ENCODE peak calls at places on chromosomes 3 and 15, in seven cellular contexts. X is stimulated activated CD8-positive, alpha-beta memory T cell treated with anti-CD3 and anti-CD28 coated beads, Interleukin-15, amount 100 ng/mL, for 24 hours; Q is progenitor cell of endocrine pancreas; Z is AG10803; G is left lobe of liver; L is fibroblast of pulmonary artery; E is T-cell. S is an unnamed sample.

GRCh38 chr15:79933245-79933644 is 36.4 kb upstream of the MTHFS start:
- DNase-seq in L (no peak), E (no peak), X (no peak), G (no peak), Z (peak), Q (no peak), S (no peak)

GRCh38 chr3:65080432-65080831 is 392.6 kb upstream of the ADAMTS9 start:
- DNase-seq in Z (no peak), E (no peak), Q (no peak), L (no peak), G (no peak), X (no peak), S (no peak)

GRCh38 chr3:172103724-172104123 is 64.3 kb downstream of the FNDC3B start:
- DNase-seq in G (no peak), L (peak), Q (no peak), Z (peak), X (no peak), E (no peak), S (no peak)

GRCh38 chr3:125324341-125324740 is 50.8 kb downstream of the ZNF148 start:
- DNase-seq in Z (peak), Q (no peak), G (no peak), X (no peak), L (no peak), E (no peak), S (no peak)

GRCh38 chr3:24352893-24353553 is 141.6 kb downstream of the THRB start:
- DNase-seq in E (no peak), L (no peak), Q (no peak), Z (no peak), X (no peak), G (no peak), S (no peak)

GRCh38 chr3:43709022-43709421 is 18.3 kb downstream of the ABHD5 start:
- DNase-seq in L (peak), X (no peak), G (no peak), Q (no peak), Z (peak), E (no peak), S (no peak)

GRCh38 chr15:66369773-66370651 is 13.5 kb upstream of the TIPIN start:
- DNase-seq in Q (no peak), Z (peak), L (peak), E (no peak), X (no peak), G (no peak), S (no peak)

GRCh38 chr3:197339841-197340520 is 41.6 kb upstream of the DLG1 start:
- DNase-seq in L (peak), Q (no peak), G (peak), X (no peak), E (no peak), Z (peak), S (no peak)

GRCh38 chr3:196641278-196642058 is 2.0 kb downstream of the NRROS start:
- DNase-seq in Q (no peak), G (no peak), X (no peak), L (no peak), Z (no peak), E (no peak), S (no peak)

GRCh38 chr15:50126072-50126471 is 7.0 kb upstream of the ATP8B4 start:
- DNase-seq in L (no peak), Z (no peak), G (no peak), E (no peak), Q (no peak), X (no peak), S (no peak)

GRCh38 chr3:153162513-153163348 is 705 bp downstream of the RAP2B start:
- DNase-seq in G (peak), Z (peak), L (peak), Q (no peak), X (peak), E (peak), S (peak)

GRCh38 chr3:31725976-31726375 is 193.3 kb downstream of the STT3B start:
- DNase-seq in E (no peak), G (no peak), L (no peak), Z (no peak), Q (no peak), X (no peak), S (no peak)

GRCh38 chr3:148255981-148256969 is 441.4 kb upstream of the AGTR1 start:
- DNase-seq in X (no peak), E (no peak), Q (no peak), L (no peak), Z (no peak), G (no peak), S (no peak)

GRCh38 chr3:39434574-39434973 is 28.1 kb downstream of the RPSA start:
- DNase-seq in Q (no peak), E (no peak), Z (peak), X (no peak), L (no peak), G (no peak), S (no peak)

GRCh38 chr3:137761563-137762503 is 2.3 kb upstream of the SOX14 start:
- DNase-seq in Z (no peak), Q (no peak), G (no peak), L (no peak), X (no peak), E (no peak), S (no peak)

GRCh38 chr3:54621181-54621580 is 306.7 kb downstream of the LRTM1 start:
- DNase-seq in E (no peak), Q (no peak), G (no peak), L (no peak), X (no peak), Z (no peak), S (no peak)

GRCh38 chr3:99938270-99938955 is 120.8 kb downstream of the CMSS1 start:
- DNase-seq in Q (no peak), X (no peak), E (no peak), L (peak), Z (no peak), G (no peak), S (no peak)

GRCh38 chr3:12235691-12236090 is 53.2 kb upstream of the PPARG start:
- DNase-seq in X (no peak), Q (no peak), G (no peak), Z (no peak), L (peak), E (no peak), S (no peak)

GRCh38 chr3:41026394-41027177 is 172.7 kb upstream of the CTNNB1 start:
- DNase-seq in Z (peak), L (peak), G (peak), X (no peak), E (no peak), Q (no peak), S (no peak)

GRCh38 chr15:26126070-26126469 is 262.9 kb upstream of the ATP10A start:
- DNase-seq in G (no peak), E (no peak), Q (no peak), X (no peak), Z (no peak), L (no peak), S (no peak)

GRCh38 chr15:20346082-20346805 is 195.4 kb downstream of the GOLGA6L6 start:
- DNase-seq in Q (peak), E (no peak), G (peak), Z (no peak), L (no peak), X (no peak), S (no peak)

GRCh38 chr3:192929146-192929545 is 11.5 kb upstream of the MB21D2 start:
- DNase-seq in Q (no peak), L (peak), X (no peak), G (no peak), E (no peak), Z (peak), S (no peak)

GRCh38 chr3:100158877-100159563 is 44.7 kb upstream of the FILIP1L start:
- DNase-seq in Q (no peak), E (no peak), L (no peak), Z (peak), G (peak), X (no peak), S (no peak)

GRCh38 chr3:180002006-180002405 is 34.7 kb downstream of the PEX5L start:
- DNase-seq in G (no peak), Q (no peak), L (no peak), Z (no peak), X (no peak), E (no peak), S (no peak)

GRCh38 chr3:99755831-99756230 is 61.8 kb upstream of the CMSS1 start:
- DNase-seq in L (no peak), G (no peak), X (no peak), E (no peak), Q (no peak), Z (no peak), S (no peak)

GRCh38 chr15:66095871-66096710 is 157.5 kb downstream of the MEGF11 start:
- DNase-seq in X (no peak), E (no peak), G (no peak), Q (no peak), Z (no peak), L (no peak), S (no peak)

GRCh38 chr15:48550822-48551525 is 94.5 kb downstream of the FBN1 start:
- DNase-seq in E (no peak), L (peak), Q (no peak), X (no peak), G (no peak), Z (no peak), S (no peak)

GRCh38 chr15:67680645-67681044 is 138.1 kb downstream of the MAP2K5 start:
- DNase-seq in Z (peak), G (no peak), L (peak), E (no peak), Q (no peak), X (no peak), S (no peak)

GRCh38 chr3:79661866-79662265 is 105.9 kb downstream of the ROBO1 start:
- DNase-seq in X (no peak), E (no peak), Z (no peak), G (no peak), L (no peak), Q (no peak), S (no peak)

GRCh38 chr15:79089890-79090486 is 592 bp downstream of the RASGRF1 start:
- DNase-seq in Z (no peak), G (peak), L (no peak), X (no peak), Q (no peak), E (no peak), S (no peak)

GRCh38 chr3:79497447-79498111 is 270.2 kb downstream of the ROBO1 start:
- DNase-seq in Z (peak), X (no peak), L (peak), Q (no peak), G (no peak), E (no peak), S (no peak)

GRCh38 chr3:72011495-72011894 is 226.5 kb upstream of the PROK2 start:
- DNase-seq in Z (peak), E (no peak), G (no peak), Q (no peak), L (peak), X (no peak), S (no peak)

GRCh38 chr3:134232146-134232545 is 18.5 kb downstream of the RYK start:
- DNase-seq in Z (peak), X (no peak), Q (no peak), E (no peak), L (peak), G (no peak), S (no peak)

GRCh38 chr3:165617134-165617533 is 220.1 kb downstream of the BCHE start:
- DNase-seq in Z (no peak), X (no peak), E (no peak), G (no peak), L (no peak), Q (no peak), S (no peak)

GRCh38 chr3:17573396-17573795 is 169.0 kb downstream of the TBC1D5 start:
- DNase-seq in E (no peak), G (no peak), Q (no peak), X (no peak), Z (no peak), L (no peak), S (no peak)

GRCh38 chr3:149970716-149971402 is at the start of gene PFN2:
- DNase-seq in Z (peak), L (peak), X (peak), G (peak), Q (peak), E (peak), S (peak)

GRCh38 chr15:81296673-81297072 is 27.3 kb downstream of the STARD5 start:
- DNase-seq in Q (no peak), Z (no peak), X (no peak), L (no peak), G (peak), E (peak), S (peak)

S was measured in activated gamma-delta T cell treated with anti-CD3 and anti-CD28 coated beads, Interleukin-2, amount 50 U/mL, for 16 hours.